ENCODE peak calls at places on chromosome 20, in ten cellular contexts. A is GM23338; M is dorsolateral prefrontal cortex; F is adrenal gland; V is tibial nerve; X is aorta; T is lower lobe of right lung; R is psoas muscle; O is right cardiac atrium; G is CD4-positive, alpha-beta memory T cell. L is an unnamed sample. For H3K27me3, the result is how much of the 10 kb centered on the place peaks cover.

GRCh38 chr20:35049776-35050352 is 42.7 kb downstream of the TRPC4AP start:
- DNase-seq in O (no peak), A (no peak), F (no peak), M (no peak), R (no peak), T (no peak), X (no peak), G (no peak), V (no peak), L (no peak)

GRCh38 chr20:25077610-25078169 is 4.3 kb downstream of the VSX1 start:
- DNase-seq in G (no peak), M (peak), F (no peak), O (peak), T (peak), X (no peak), R (peak), V (no peak), A (peak), L (no peak)

GRCh38 chr20:47568019-47568418 is 66.3 kb downstream of the NCOA3 start:
- DNase-seq in G (no peak), V (no peak), A (no peak), X (peak), O (no peak), F (peak), R (no peak), T (no peak), M (no peak), L (no peak)

GRCh38 chr20:47280228-47280627 is 76.3 kb downstream of the ZMYND8 start:
- DNase-seq in R (no peak), O (no peak), F (no peak), A (no peak), G (no peak), M (no peak), T (no peak), V (no peak), X (no peak), L (no peak)

GRCh38 chr20:53080969-53081871 is 109.1 kb downstream of the TSHZ2 start:
- DNase-seq in F (no peak), R (no peak), G (no peak), X (no peak), T (peak), O (no peak), V (no peak), A (no peak), M (no peak), L (no peak)

GRCh38 chr20:1371235-1371782 is 21.5 kb downstream of the FKBP1A start:
- DNase-seq in F (no peak), O (no peak), R (no peak), G (no peak), A (no peak), T (no peak), X (no peak), M (no peak), V (no peak), L (no peak)

GRCh38 chr20:25103526-25103925 is 21.6 kb upstream of the VSX1 start:
- DNase-seq in M (no peak), O (no peak), A (no peak), X (no peak), T (no peak), G (no peak), F (no peak), V (no peak), R (no peak), L (no peak)

GRCh38 chr20:44736170-44737021 is 9.3 kb upstream of the KCNK15 start:
- DNase-seq in T (no peak), G (peak), F (peak), R (peak), M (no peak), A (peak), O (peak), X (no peak), V (no peak), L (peak)

GRCh38 chr20:61991476-61991875 is 74.2 kb downstream of the TAF4 start:
- DNase-seq in G (no peak), X (no peak), A (no peak), V (no peak), R (no peak), M (no peak), T (no peak), F (no peak), O (no peak), L (no peak)

GRCh38 chr20:5080384-5080877 is 39.3 kb downstream of the PCNA start:
- DNase-seq in T (peak), V (peak), A (no peak), F (peak), R (peak), O (peak), G (no peak), X (peak), M (no peak), L (no peak)

GRCh38 chr20:51412333-51412761 is 130.2 kb downstream of the NFATC2 start:
- DNase-seq in M (peak), T (no peak), R (no peak), X (peak), G (no peak), V (no peak), A (no peak), O (peak), F (no peak), L (no peak)

GRCh38 chr20:4607287-4607713 is 114.4 kb upstream of the PRND start:
- DNase-seq in T (no peak), M (peak), R (no peak), G (peak), A (peak), O (no peak), F (peak), V (peak), X (no peak), L (peak)

GRCh38 chr20:19583532-19584175 is 174.4 kb upstream of the RIN2 start:
- DNase-seq in T (peak), G (no peak), R (peak), A (peak), O (peak), F (peak), M (no peak), X (peak), V (peak), L (peak)

GRCh38 chr20:52171025-52171424 is 20.6 kb downstream of the ZFP64 start:
- DNase-seq in G (no peak), R (no peak), A (no peak), X (no peak), T (no peak), F (no peak), O (no peak), V (no peak), M (no peak), L (no peak)

GRCh38 chr20:50215101-50215500 is 24.5 kb downstream of the CEBPB start:
- DNase-seq in V (no peak), R (no peak), X (peak), M (no peak), G (no peak), T (no peak), F (no peak), O (no peak), A (no peak), L (no peak)

GRCh38 chr20:15491564-15491963 is 1081.7 kb downstream of the KIF16B start:
- DNase-seq in T (no peak), V (no peak), M (no peak), X (no peak), F (no peak), O (no peak), A (peak), R (no peak), G (no peak), L (peak)

GRCh38 chr20:43949741-43950618 is 35.3 kb downstream of the TOX2 start:
- DNase-seq in A (no peak), F (no peak), T (peak), G (peak), M (no peak), O (peak), R (no peak), X (peak), V (no peak), L (no peak)

GRCh38 chr20:32474717-32474966 is 110.5 kb downstream of the NOL4L start:
- DNase-seq in F (no peak), O (no peak), G (no peak), X (no peak), R (no peak), A (no peak), V (no peak), T (no peak), M (no peak), L (no peak)

GRCh38 chr20:4068708-4069107 is 53.4 kb upstream of the RNF24 start:
- DNase-seq in F (no peak), O (no peak), M (no peak), A (no peak), T (no peak), R (no peak), V (no peak), G (no peak), X (no peak), L (no peak)

GRCh38 chr20:34293589-34293988 is 9.6 kb downstream of the AHCY start:
- DNase-seq in T (no peak), G (no peak), A (no peak), O (no peak), M (no peak), X (no peak), R (no peak), V (no peak), F (no peak), L (no peak)

GRCh38 chr20:20450461-20451027 is 82.6 kb downstream of the INSM1 start:
- DNase-seq in T (no peak), O (no peak), A (no peak), V (no peak), M (peak), X (no peak), R (no peak), G (no peak), F (no peak), L (peak)

GRCh38 chr20:48759631-48760245 is 68.1 kb downstream of the PREX1 start:
- DNase-seq in V (no peak), X (no peak), R (no peak), F (no peak), G (no peak), A (no peak), O (no peak), T (no peak), M (no peak), L (no peak)

GRCh38 chr20:4234128-4234527 is 218.8 kb upstream of the RNF24 start:
- DNase-seq in M (no peak), F (peak), R (no peak), V (no peak), A (no peak), X (peak), O (peak), G (no peak), T (no peak), L (no peak)

GRCh38 chr20:24305366-24305765 is 164.1 kb upstream of the SYNDIG1 start:
- DNase-seq in F (no peak), R (no peak), T (no peak), G (no peak), V (no peak), A (no peak), O (no peak), X (no peak), M (no peak), L (no peak)

GRCh38 chr20:33183292-33183691 is 15.3 kb downstream of the BPIFA2 start:
- DNase-seq in R (no peak), V (no peak), O (no peak), M (no peak), T (no peak), A (peak), X (no peak), F (no peak), G (no peak), L (no peak)

GRCh38 chr20:44028868-44029847 is 114.5 kb downstream of the TOX2 start:
- DNase-seq in R (no peak), V (no peak), T (no peak), G (peak), A (no peak), M (no peak), O (no peak), F (no peak), X (no peak), L (no peak)

GRCh38 chr20:44765091-44765490 is 19.4 kb downstream of the KCNK15 start:
- DNase-seq in A (no peak), O (no peak), V (no peak), T (no peak), G (no peak), F (no peak), X (no peak), R (no peak), M (no peak), L (no peak)

GRCh38 chr20:33653218-33653899 is 8.8 kb upstream of the C20orf144 start:
- DNase-seq in R (no peak), V (no peak), O (no peak), T (no peak), G (no peak), M (peak), A (peak), X (peak), F (peak), L (peak)

GRCh38 chr20:3748073-3748472 is 15.6 kb downstream of the HSPA12B start:
- DNase-seq in M (no peak), T (no peak), V (no peak), R (no peak), G (no peak), X (no peak), O (no peak), F (no peak), A (no peak), L (no peak)

GRCh38 chr20:63122626-63123025 is 93.3 kb downstream of the YTHDF1 start:
- DNase-seq in O (no peak), F (no peak), R (peak), X (no peak), A (no peak), T (peak), M (no peak), V (no peak), G (no peak), L (no peak)

GRCh38 chr20:1371830-1372539 is 20.9 kb downstream of the FKBP1A start:
- DNase-seq in X (no peak), G (no peak), A (no peak), M (no peak), T (no peak), F (no peak), R (no peak), V (no peak), O (no peak), L (no peak)

GRCh38 chr20:45456632-45457031 is 12.9 kb upstream of the WFDC2 start:
- DNase-seq in M (no peak), X (no peak), A (peak), O (no peak), F (no peak), G (no peak), R (no peak), V (no peak), T (peak), L (no peak)

GRCh38 chr20:16205505-16205904 is 367.7 kb downstream of the KIF16B start:
- DNase-seq in X (no peak), V (no peak), T (no peak), G (no peak), O (no peak), F (no peak), R (no peak), A (no peak), M (no peak), L (no peak)

GRCh38 chr20:12201289-12201991 is 283.7 kb downstream of the BTBD3 start:
- DNase-seq in T (no peak), V (no peak), G (no peak), R (no peak), F (no peak), A (no peak), M (no peak), O (no peak), X (no peak), L (no peak)

GRCh38 chr20:51444472-51444871 is 98.0 kb downstream of the NFATC2 start:
- DNase-seq in R (no peak), A (no peak), X (no peak), O (no peak), T (no peak), G (no peak), M (no peak), F (no peak), V (no peak), L (peak)

GRCh38 chr20:14721926-14722325 is 384.5 kb upstream of the FLRT3 start:
- DNase-seq in T (no peak), R (no peak), M (no peak), A (no peak), X (no peak), O (no peak), F (no peak), G (no peak), V (no peak), L (no peak)

GRCh38 chr20:61434361-61434781 is 182.3 kb downstream of the CDH4 start:
- DNase-seq in V (no peak), A (no peak), X (no peak), M (no peak), F (no peak), O (no peak), R (no peak), T (no peak), G (no peak), L (no peak)

GRCh38 chr20:48295966-48296421 is 510.7 kb upstream of the SULF2 start:
- DNase-seq in V (no peak), O (no peak), R (no peak), F (no peak), T (no peak), A (peak), X (no peak), G (no peak), M (no peak), L (no peak)

GRCh38 chr20:33793011-33793931 is 17.9 kb upstream of the CHMP4B start:
- DNase-seq in G (no peak), V (no peak), T (no peak), X (no peak), F (no peak), A (no peak), R (peak), O (peak), M (no peak), L (no peak)

GRCh38 chr20:36298795-36299339 is 7.3 kb upstream of the DLGAP4 start:
- DNase-seq in O (no peak), X (no peak), R (peak), F (no peak), A (no peak), V (no peak), M (no peak), G (no peak), T (no peak), L (no peak)

GRCh38 chr20:36301359-36302119 is 4.6 kb upstream of the DLGAP4 start:
- DNase-seq in M (no peak), T (no peak), G (no peak), O (no peak), A (no peak), X (no peak), F (no peak), R (peak), V (no peak), L (no peak)

GRCh38 chr20:36299459-36299858 is 6.7 kb upstream of the DLGAP4 start:
- DNase-seq in X (no peak), V (no peak), M (no peak), G (no peak), F (no peak), T (no peak), O (no peak), A (no peak), R (peak), L (no peak)

GRCh38 chr20:36298061-36298460 is 8.1 kb upstream of the DLGAP4 start:
- DNase-seq in R (peak), G (no peak), T (no peak), F (no peak), X (no peak), V (no peak), A (no peak), O (no peak), M (no peak), L (no peak)

DNA sequence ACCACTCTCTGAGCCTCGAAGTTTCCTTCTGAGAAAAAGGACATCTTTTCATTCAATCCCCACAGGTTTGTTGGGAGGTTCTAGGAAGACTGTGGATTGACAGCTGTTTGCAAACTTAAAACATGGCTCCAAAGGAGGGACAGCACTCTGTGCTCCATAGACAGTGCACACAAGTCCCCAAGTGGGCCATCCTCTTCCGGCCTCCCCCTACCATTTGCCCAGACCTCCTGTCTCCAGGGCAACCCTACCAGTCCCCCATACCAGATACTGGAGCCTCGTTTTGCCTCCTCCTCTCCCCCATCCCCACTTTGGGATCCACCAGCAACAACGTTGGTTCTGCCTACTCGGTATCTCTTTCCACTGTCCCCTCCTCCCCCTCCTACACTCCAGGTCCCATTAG is 8.5 kb upstream of the DLGAP4 start:
- DNase-seq in A (no peak), R (no peak), M (no peak), O (no peak), T (no peak), G (no peak), V (no peak), F (no peak), X (no peak), L (no peak)
- H3K27me3 ChIP-seq in A (under half), R (under half), M (under half), O (under half), T (half or more), G (under half), V (under half), F (under half), X (under half), L (under half)

GRCh38 chr20:57059055-57059617 is 207.3 kb downstream of the BMP7 start:
- DNase-seq in V (no peak), M (no peak), F (no peak), R (no peak), A (no peak), T (no peak), X (no peak), O (no peak), G (no peak), L (no peak)
- H3K27me3 ChIP-seq in V (under half), M (under half), F (under half), R (under half), A (under half), T (under half), X (under half), O (under half), G (under half), L (under half)

DNA sequence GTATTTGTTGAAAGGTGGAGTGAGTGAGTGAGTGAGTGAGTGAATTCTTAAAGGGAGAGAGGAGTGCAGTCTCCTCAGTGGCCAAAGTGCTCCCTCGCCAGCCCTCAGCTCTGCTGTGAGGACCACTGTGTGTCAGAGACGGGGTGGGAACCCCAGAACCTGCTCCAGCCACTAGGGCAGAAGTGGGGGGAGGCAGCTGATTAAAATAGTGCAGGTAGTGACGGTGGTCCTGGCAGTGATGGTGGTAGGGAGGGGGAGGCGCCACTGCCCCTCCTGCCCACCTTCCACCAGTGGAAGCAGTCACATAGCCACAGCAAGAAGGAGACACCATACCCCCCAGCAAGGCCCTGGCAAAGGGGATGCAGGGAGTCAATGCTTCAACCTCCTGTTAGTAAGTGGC is 133.5 kb downstream of the PHACTR3 start:
- DNase-seq in G (no peak), O (no peak), F (no peak), X (peak), M (no peak), T (no peak), A (no peak), V (no peak), R (no peak), L (no peak)
- H3K27me3 ChIP-seq in G (under half), O (under half), F (under half), X (under half), M (under half), T (under half), A (under half), V (under half), R (under half), L (under half)

GRCh38 chr20:18057106-18057993 is at the start of gene OVOL2:
- DNase-seq in G (no peak), V (no peak), T (peak), X (no peak), O (no peak), A (peak), F (no peak), M (no peak), R (no peak), L (no peak)
- H3K27me3 ChIP-seq in G (under half), V (under half), T (half or more), X (under half), O (under half), A (under half), F (half or more), M (under half), R (half or more), L (half or more)

L was measured in BE2C.